ENCODE peak calls at places on chromosomes 16 and 17, in eight cellular contexts. One of them, this sample, is unnamed.
A peak's percentile ranks its signal among the peaks of the same experiment; 100 is the strongest.

GRCh38 chr17:38434178-38434665 is 6.0 kb downstream of the ARHGAP23 start:
- DNase-seq in EL: no peak
- DNase-seq in NCI-H2081: no peak
- DNase-seq in NCI-H1417 treated with DMSO at 0.1 percent for 48 hours: no peak
- DNase-seq in H4: no peak
- DNase-seq in NCI-H1092: no peak
- DNase-seq in H54: no peak
- DNase-seq in A549: no peak
- DNase-seq in this sample: no peak

GRCh38 chr17:80063815-80064585 is 27.6 kb downstream of the CCDC40 start:
- DNase-seq in EL: peak; percentile 60
- DNase-seq in NCI-H2081: no peak
- DNase-seq in NCI-H1417 treated with DMSO at 0.1 percent for 48 hours: no peak
- DNase-seq in H4: peak; percentile 91
- DNase-seq in NCI-H1092: no peak
- DNase-seq in H54: peak; percentile 84
- DNase-seq in A549: peak; percentile 83
- DNase-seq in this sample: no peak

GRCh38 chr17:14019186-14019956 is 49.9 kb upstream of the COX10 start:
- DNase-seq in EL: peak; percentile 50
- DNase-seq in NCI-H2081: no peak
- DNase-seq in NCI-H1417 treated with DMSO at 0.1 percent for 48 hours: no peak
- DNase-seq in H4: peak; percentile 20
- DNase-seq in NCI-H1092: no peak
- DNase-seq in H54: peak; percentile 36
- DNase-seq in A549: no peak
- DNase-seq in this sample: no peak

GRCh38 chr17:78069695-78070094 is 58.9 kb downstream of the TMC6 start:
- DNase-seq in EL: no peak
- DNase-seq in NCI-H2081: no peak
- DNase-seq in NCI-H1417 treated with DMSO at 0.1 percent for 48 hours: no peak
- DNase-seq in H4: no peak
- DNase-seq in NCI-H1092: no peak
- DNase-seq in H54: no peak
- DNase-seq in A549: no peak
- DNase-seq in this sample: no peak

GRCh38 chr17:68972119-68972704 is 17.0 kb upstream of the ABCA8 start:
- DNase-seq in EL: peak; percentile 15
- DNase-seq in NCI-H2081: no peak
- DNase-seq in NCI-H1417 treated with DMSO at 0.1 percent for 48 hours: no peak
- DNase-seq in H4: no peak
- DNase-seq in NCI-H1092: no peak
- DNase-seq in H54: peak; percentile 14
- DNase-seq in A549: peak; percentile 20
- DNase-seq in this sample: peak; percentile 46

GRCh38 chr17:15941781-15942180 is 3.1 kb upstream of the ADORA2B start:
- DNase-seq in EL: peak; percentile 49
- DNase-seq in NCI-H2081: no peak
- DNase-seq in NCI-H1417 treated with DMSO at 0.1 percent for 48 hours: no peak
- DNase-seq in H4: no peak
- DNase-seq in NCI-H1092: no peak
- DNase-seq in H54: no peak
- DNase-seq in A549: no peak
- DNase-seq in this sample: no peak

GRCh38 chr16:62041401-62041800 is 5.2 kb upstream of the CDH8 start:
- DNase-seq in EL: peak; percentile 41
- DNase-seq in NCI-H2081: peak; percentile 47
- DNase-seq in NCI-H1417 treated with DMSO at 0.1 percent for 48 hours: no peak
- DNase-seq in H4: peak; percentile 47
- DNase-seq in NCI-H1092: no peak
- DNase-seq in H54: peak; percentile 5
- DNase-seq in A549: peak; percentile 53
- DNase-seq in this sample: peak; percentile 44

GRCh38 chr16:87133112-87133850 is 183.9 kb downstream of the C16orf95 start:
- DNase-seq in EL: no peak
- DNase-seq in NCI-H2081: no peak
- DNase-seq in NCI-H1417 treated with DMSO at 0.1 percent for 48 hours: no peak
- DNase-seq in H4: no peak
- DNase-seq in NCI-H1092: no peak
- DNase-seq in H54: no peak
- DNase-seq in A549: no peak
- DNase-seq in this sample: no peak

GRCh38 chr16:46974352-46974751 is 878 bp upstream of the DNAJA2 start:
- DNase-seq in EL: no peak
- DNase-seq in NCI-H2081: no peak
- DNase-seq in NCI-H1417 treated with DMSO at 0.1 percent for 48 hours: no peak
- DNase-seq in H4: no peak
- DNase-seq in NCI-H1092: no peak
- DNase-seq in H54: no peak
- DNase-seq in A549: peak; percentile 47
- DNase-seq in this sample: peak; percentile 78

GRCh38 chr16:88315543-88316105 is 67.1 kb upstream of the ZNF469 start:
- DNase-seq in EL: peak; percentile 66
- DNase-seq in NCI-H2081: no peak
- DNase-seq in NCI-H1417 treated with DMSO at 0.1 percent for 48 hours: no peak
- DNase-seq in H4: peak; percentile 82
- DNase-seq in NCI-H1092: no peak
- DNase-seq in H54: peak; percentile 81
- DNase-seq in A549: peak; percentile 75
- DNase-seq in this sample: no peak

GRCh38 chr16:58498341-58499091 is 1.4 kb upstream of the NDRG4 start:
- DNase-seq in EL: no peak
- DNase-seq in NCI-H2081: no peak
- DNase-seq in NCI-H1417 treated with DMSO at 0.1 percent for 48 hours: no peak
- DNase-seq in H4: no peak
- DNase-seq in NCI-H1092: no peak
- DNase-seq in H54: no peak
- DNase-seq in A549: no peak
- DNase-seq in this sample: no peak

GRCh38 chr16:51815527-51815926 is 664.5 kb upstream of the SALL1 start:
- DNase-seq in EL: no peak
- DNase-seq in NCI-H2081: no peak
- DNase-seq in NCI-H1417 treated with DMSO at 0.1 percent for 48 hours: no peak
- DNase-seq in H4: no peak
- DNase-seq in NCI-H1092: no peak
- DNase-seq in H54: no peak
- DNase-seq in A549: no peak
- DNase-seq in this sample: no peak

GRCh38 chr17:80527016-80527645 is 17.5 kb upstream of the RPTOR start:
- DNase-seq in EL: peak; percentile 71
- DNase-seq in NCI-H2081: no peak
- DNase-seq in NCI-H1417 treated with DMSO at 0.1 percent for 48 hours: no peak
- DNase-seq in H4: no peak
- DNase-seq in NCI-H1092: no peak
- DNase-seq in H54: peak; percentile 79
- DNase-seq in A549: no peak
- DNase-seq in this sample: no peak

GRCh38 chr17:13346996-13347762 is 254.6 kb downstream of the HS3ST3A1 start:
- DNase-seq in EL: peak; percentile 95
- DNase-seq in NCI-H2081: no peak
- DNase-seq in NCI-H1417 treated with DMSO at 0.1 percent for 48 hours: no peak
- DNase-seq in H4: peak; percentile 95
- DNase-seq in NCI-H1092: no peak
- DNase-seq in H54: peak; percentile 24
- DNase-seq in A549: peak; percentile 79
- DNase-seq in this sample: no peak

GRCh38 chr17:5042152-5043022 is 7.2 kb upstream of the SLC52A1 start:
- DNase-seq in EL: no peak
- DNase-seq in NCI-H2081: no peak
- DNase-seq in NCI-H1417 treated with DMSO at 0.1 percent for 48 hours: no peak
- DNase-seq in H4: no peak
- DNase-seq in NCI-H1092: no peak
- DNase-seq in H54: no peak
- DNase-seq in A549: no peak
- DNase-seq in this sample: no peak

GRCh38 chr16:53546988-53547391 is 44.0 kb upstream of the AKTIP start:
- DNase-seq in EL: no peak
- DNase-seq in NCI-H2081: no peak
- DNase-seq in NCI-H1417 treated with DMSO at 0.1 percent for 48 hours: no peak
- DNase-seq in H4: peak; percentile 11
- DNase-seq in NCI-H1092: no peak
- DNase-seq in H54: no peak
- DNase-seq in A549: peak; percentile 35
- DNase-seq in this sample: peak; percentile 60

GRCh38 chr16:75273054-75273925 is 21.9 kb upstream of the BCAR1 start:
- DNase-seq in EL: peak; percentile 65
- DNase-seq in NCI-H2081: no peak
- DNase-seq in NCI-H1417 treated with DMSO at 0.1 percent for 48 hours: no peak
- DNase-seq in H4: no peak
- DNase-seq in NCI-H1092: no peak
- DNase-seq in H54: no peak
- DNase-seq in A549: no peak
- DNase-seq in this sample: no peak